ENCODE peak calls at places on chromosomes 4 and X, in seven cellular contexts. J is right lobe of liver, Y is AG04449, Z is adipocyte, E is K562, A is endodermal cell, T is astrocyte of the spinal cord. B is an unnamed sample.

GRCh38 chrX:47169726-47170515 is 23.7 kb upstream of the UBA1 start:
- DNase-seq in Z (peak), J (no peak), A (no peak), Y (no peak), E (no peak), T (peak), B (peak)

GRCh38 chr4:139274790-139275189 is 5.2 kb downstream of the MGARP start:
- DNase-seq in Z (no peak), E (no peak), Y (no peak), A (no peak), T (no peak), J (no peak), B (no peak)

GRCh38 chrX:72308566-72309296 is 3.0 kb upstream of the CITED1 start:
- DNase-seq in T (peak), A (peak), E (peak), Z (peak), Y (peak), J (peak), B (peak)

GRCh38 chr4:83862471-83862870 is 326.6 kb downstream of the GPAT3 start:
- DNase-seq in Z (no peak), A (no peak), Y (no peak), E (no peak), J (peak), T (no peak), B (no peak)

GRCh38 chrX:38435130-38435529 is 82.7 kb downstream of the OTC start:
- DNase-seq in Z (no peak), J (no peak), A (no peak), Y (no peak), E (no peak), T (no peak), B (no peak)

GRCh38 chr4:132334081-132334480 is 815.0 kb upstream of the PCDH10 start:
- DNase-seq in Z (peak), J (no peak), Y (no peak), T (no peak), E (no peak), A (no peak), B (no peak)

GRCh38 chr4:146371812-146372211 is 149.9 kb downstream of the SLC10A7 start:
- DNase-seq in Y (no peak), Z (no peak), T (no peak), A (no peak), E (no peak), J (no peak), B (no peak)

GRCh38 chrX:39337461-39337860 is 536.2 kb downstream of the MID1IP1 start:
- DNase-seq in E (no peak), Z (no peak), T (no peak), J (no peak), Y (no peak), A (no peak), B (no peak)

GRCh38 chr4:139553751-139554670 is 2.0 kb downstream of the SETD7 start:
- DNase-seq in T (no peak), A (no peak), E (no peak), J (no peak), Y (no peak), Z (peak), B (no peak)

GRCh38 chrX:9604111-9604907 is 139.5 kb downstream of the TBL1X start:
- DNase-seq in T (no peak), Y (no peak), E (no peak), Z (no peak), A (no peak), J (peak), B (peak)

GRCh38 chr4:86926428-86927086 is 8.3 kb upstream of the AFF1 start:
- DNase-seq in E (no peak), Z (no peak), A (peak), Y (no peak), J (no peak), T (no peak), B (no peak)

GRCh38 chr4:38180456-38180855 is 220.3 kb downstream of the PTTG2 start:
- DNase-seq in J (no peak), Y (no peak), T (no peak), A (peak), Z (no peak), E (no peak), B (no peak)

GRCh38 chr4:168674077-168674747 is 177.4 kb downstream of the PALLD start:
- DNase-seq in E (no peak), J (no peak), A (peak), Y (no peak), Z (peak), T (peak), B (no peak)

GRCh38 chr4:80309301-80310004 is 26.1 kb upstream of the CFAP299 start:
- DNase-seq in Z (peak), Y (peak), T (peak), E (no peak), A (no peak), J (no peak), B (peak)

GRCh38 chr4:10226756-10227155 is 110.2 kb upstream of the WDR1 start:
- DNase-seq in T (no peak), Y (no peak), A (no peak), Z (no peak), E (no peak), J (no peak), B (no peak)

GRCh38 chr4:13322681-13323101 is 161.4 kb downstream of the RAB28 start:
- DNase-seq in Y (peak), T (peak), Z (peak), J (no peak), A (no peak), E (no peak), B (peak)

GRCh38 chrX:67604979-67605703 is 61.3 kb downstream of the AR start:
- DNase-seq in A (no peak), E (no peak), Y (peak), T (peak), Z (peak), J (no peak), B (peak)

GRCh38 chr4:25030283-25031076 is at the start of gene LGI2:
- DNase-seq in Y (no peak), T (no peak), Z (peak), J (no peak), A (peak), E (peak), B (peak)

GRCh38 chrX:3443186-3443585 is 96.7 kb upstream of the MXRA5 start:
- DNase-seq in A (no peak), T (no peak), E (no peak), Y (no peak), J (no peak), Z (no peak), B (no peak)

GRCh38 chr4:153750197-153750817 is 9.5 kb downstream of the RNF175 start:
- DNase-seq in Z (peak), A (peak), E (peak), J (no peak), Y (peak), T (peak), B (peak)

GRCh38 chr4:32249040-32249439 is 1528.9 kb downstream of the PCDH7 start:
- DNase-seq in E (no peak), J (no peak), Z (no peak), Y (no peak), T (no peak), A (no peak), B (no peak)

GRCh38 chr4:185227131-185227551 is 17.7 kb downstream of the SNX25 start:
- DNase-seq in Y (no peak), J (no peak), Z (no peak), T (no peak), A (no peak), E (no peak), B (no peak)

GRCh38 chrX:47498411-47498810 is 15.4 kb upstream of the ZNF41 start:
- DNase-seq in E (no peak), Y (no peak), J (no peak), T (no peak), Z (no peak), A (no peak), B (no peak)

GRCh38 chrX:106894978-106895452 is 8.1 kb downstream of the RIPPLY1 start:
- DNase-seq in J (no peak), Z (peak), A (no peak), E (no peak), Y (no peak), T (peak), B (peak)

GRCh38 chrX:77733342-77733741 is 52.7 kb downstream of the ATRX start:
- DNase-seq in Z (no peak), A (no peak), E (no peak), J (no peak), Y (no peak), T (no peak), B (no peak)

GRCh38 chr4:18582841-18583240 is 561.3 kb upstream of the LCORL start:
- DNase-seq in Y (no peak), T (no peak), Z (no peak), E (no peak), J (no peak), A (no peak), B (no peak)

GRCh38 chr4:107854326-107855030 is 29.7 kb downstream of the SGMS2 start:
- DNase-seq in Z (peak), T (peak), A (no peak), Y (no peak), J (no peak), E (no peak), B (no peak)

GRCh38 chr4:125428832-125429231 is 114.1 kb downstream of the FAT4 start:
- DNase-seq in T (no peak), E (no peak), A (no peak), J (no peak), Y (no peak), Z (no peak), B (no peak)

GRCh38 chr4:56937262-56937661 is 29.6 kb downstream of the REST start:
- DNase-seq in Z (peak), E (no peak), T (peak), Y (peak), J (no peak), A (no peak), B (peak)

GRCh38 chr4:128521634-128522253 is 234.1 kb upstream of the PGRMC2 start:
- DNase-seq in J (no peak), A (no peak), Y (no peak), T (peak), E (peak), Z (no peak), B (no peak)

GRCh38 chr4:76585897-76586360 is 150.9 kb downstream of the SHROOM3 start:
- DNase-seq in Y (no peak), J (peak), Z (peak), A (peak), E (peak), T (peak), B (peak)

GRCh38 chrX:2391869-2392606 is 108.7 kb downstream of the DHRSX start:
- DNase-seq in A (peak), Y (peak), Z (peak), T (peak), J (no peak), E (no peak), B (peak)

GRCh38 chr4:136680271-136680670 is 852.0 kb downstream of the PCDH18 start:
- DNase-seq in J (no peak), Z (peak), T (peak), A (no peak), E (no peak), Y (no peak), B (no peak)

GRCh38 chr4:109560687-109561452 is 824 bp downstream of the MCUB start:
- DNase-seq in A (peak), Z (peak), J (no peak), Y (peak), T (peak), E (peak), B (peak)

DNA sequence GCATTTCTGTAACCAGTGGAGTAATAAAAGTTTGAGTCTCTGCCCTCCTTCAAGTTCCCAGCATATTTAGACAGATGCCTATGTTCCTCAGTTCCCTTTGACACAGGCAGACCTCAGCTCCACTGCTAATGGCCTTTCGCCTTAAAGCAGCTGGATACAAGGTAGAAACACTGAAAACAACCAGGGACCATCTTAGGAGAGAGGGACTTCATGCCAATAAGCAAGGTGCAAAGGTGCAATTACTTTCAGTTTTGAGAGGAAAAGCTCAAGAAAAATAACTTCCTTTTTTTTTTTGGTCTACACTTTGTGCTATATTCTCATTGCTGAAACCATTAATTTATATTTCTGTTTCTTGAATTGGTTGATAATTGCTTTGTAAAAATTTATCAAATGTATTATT is 781.9 kb upstream of the GALNTL6 start:
- DNase-seq in Y (no peak), T (no peak), A (no peak), Z (no peak), E (no peak), J (no peak), B (no peak)
- H3K4me3 ChIP-seq in Y (no peak), T (no peak), A (no peak), Z (no peak), E (no peak), J (no peak), B (no peak)

GRCh38 chr4:147480891-147481576 is at the start of gene EDNRA:
- DNase-seq in E (no peak), T (peak), A (peak), J (no peak), Y (no peak), Z (peak), B (peak)
- H3K4me3 ChIP-seq in E (no peak), T (peak), A (peak), J (peak), Y (peak), Z (peak), B (peak)

GRCh38 chr4:2799444-2799911 is 6.6 kb downstream of the SH3BP2 start:
- DNase-seq in T (no peak), Z (no peak), A (no peak), E (no peak), J (peak), Y (no peak), B (no peak)
- H3K4me3 ChIP-seq in T (no peak), Z (no peak), A (no peak), E (no peak), J (peak), Y (no peak), B (no peak)

GRCh38 chr4:6941796-6942195 is 32.2 kb downstream of the TBC1D14 start:
- DNase-seq in Y (no peak), E (no peak), Z (no peak), T (no peak), A (no peak), J (no peak), B (no peak)
- H3K4me3 ChIP-seq in Y (peak), E (no peak), Z (peak), T (no peak), A (no peak), J (no peak), B (no peak)

GRCh38 chr4:163495900-163496299 is 1.4 kb downstream of the TMA16 start:
- DNase-seq in Y (no peak), Z (no peak), T (no peak), E (no peak), A (no peak), J (no peak), B (no peak)
- H3K4me3 ChIP-seq in Y (peak), Z (peak), T (peak), E (peak), A (peak), J (peak), B (peak)

GRCh38 chrX:79156818-79157217 is 12.3 kb downstream of the GPR174 start:
- DNase-seq in A (no peak), Y (no peak), T (no peak), J (no peak), E (no peak), Z (no peak), B (no peak)

GRCh38 chrX:79167437-79167836 is 22.9 kb downstream of the GPR174 start:
- DNase-seq in Y (no peak), Z (no peak), A (no peak), J (no peak), E (no peak), T (no peak), B (no peak)

GRCh38 chrX:79159800-79160199 is 15.3 kb downstream of the GPR174 start:
- DNase-seq in J (no peak), A (no peak), T (no peak), Y (no peak), E (no peak), Z (no peak), B (no peak)

GRCh38 chrX:79161655-79162054 is 17.2 kb downstream of the GPR174 start:
- DNase-seq in T (no peak), E (no peak), Z (no peak), A (no peak), J (no peak), Y (no peak), B (no peak)

DNA sequence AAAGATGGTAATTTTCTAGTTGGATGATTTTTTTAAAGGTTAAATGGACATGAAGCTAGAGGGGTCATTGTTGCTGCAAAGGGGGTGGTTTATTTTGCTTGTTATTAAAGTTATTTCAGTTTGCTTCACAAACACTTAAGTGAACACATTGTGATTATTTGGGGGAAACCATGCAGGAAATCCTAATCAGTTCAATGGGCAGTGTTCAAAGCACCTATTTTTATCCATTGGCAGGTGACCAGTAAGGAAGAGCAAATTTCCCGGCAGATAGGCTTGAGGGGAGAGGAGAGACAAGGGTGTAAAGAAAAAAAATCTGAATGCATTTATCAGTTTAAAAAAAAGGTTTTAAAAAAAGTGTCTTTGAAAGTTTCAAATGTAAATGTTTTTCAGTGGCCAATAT is 17.6 kb downstream of the GPR174 start:
- DNase-seq in E (no peak), T (no peak), Y (no peak), A (no peak), Z (no peak), J (no peak), B (no peak)
- H3K4me3 ChIP-seq in E (no peak), T (no peak), Y (no peak), A (no peak), Z (no peak), J (no peak), B (no peak)

DNA sequence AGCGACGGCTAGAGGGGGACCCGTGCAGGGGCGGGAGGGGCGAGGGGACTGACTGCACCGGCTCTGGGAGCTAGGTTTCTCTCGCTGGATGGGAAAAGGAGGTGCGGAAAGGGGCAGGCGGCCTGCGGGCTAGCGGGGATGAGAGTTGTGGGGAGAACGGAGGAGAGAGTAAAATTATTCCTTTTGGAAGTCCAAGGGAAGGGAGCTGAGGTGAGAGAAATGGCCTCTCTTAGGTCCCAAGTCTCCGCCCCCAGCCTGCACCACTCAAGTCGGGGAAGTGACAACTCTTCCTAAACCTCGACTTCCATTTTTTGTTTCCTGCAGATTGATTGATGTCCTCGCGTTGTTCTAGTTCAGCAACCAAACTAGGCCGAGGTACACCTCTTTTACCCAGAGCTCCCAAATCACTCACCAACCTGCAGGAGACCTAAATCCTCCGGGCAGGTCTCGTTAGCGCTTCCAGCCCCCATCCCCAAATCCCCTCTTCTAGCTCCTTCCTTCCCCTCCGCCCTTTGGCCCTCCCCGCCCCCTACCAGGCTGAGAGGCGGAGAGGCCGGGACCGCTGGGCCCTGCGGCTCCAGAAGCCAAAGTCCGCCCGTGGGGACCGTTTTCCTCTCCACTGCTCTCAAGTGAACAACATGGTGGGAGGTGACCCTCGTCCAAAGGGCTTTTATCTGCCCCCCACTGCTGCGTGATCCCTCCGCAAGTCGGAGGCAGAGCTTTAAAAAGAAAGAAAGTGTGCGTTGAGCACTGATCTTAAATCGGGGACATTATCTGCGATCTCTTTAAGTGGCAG is 7.3 kb downstream of the PITX2 start:
- DNase-seq in E (no peak), Z (no peak), A (peak), Y (no peak), J (no peak), T (no peak), B (no peak)
- H3K4me3 ChIP-seq in E (no peak), Z (no peak), A (peak), Y (no peak), J (no peak), T (no peak), B (no peak)